ENCODE peak calls at places on chromosomes 2 and 18, in nine cellular contexts. L is sigmoid colon, J is stomach, Y is K562, K is suprapubic skin, H is A549, M is ovary, D is transverse colon, P is tibial nerve. I is an unnamed sample.

GRCh38 chr18:10059610-10060468 is 146.0 kb downstream of the VAPA start:
- DNase-seq in L (no peak), J (no peak), Y (no peak), K (peak), H (no peak), M (peak), D (no peak), P (no peak), I (no peak)

GRCh38 chr2:185780890-185781289 is 42.3 kb downstream of the FSIP2 start:
- DNase-seq in L (no peak), J (no peak), Y (no peak), K (no peak), H (no peak), M (no peak), D (no peak), P (no peak), I (no peak)

GRCh38 chr18:8797206-8797605 is 91.8 kb downstream of the MTCL1 start:
- DNase-seq in L (no peak), J (peak), Y (no peak), K (no peak), H (no peak), M (no peak), D (peak), P (no peak), I (peak)

GRCh38 chr2:27752551-27753237 is 18.8 kb upstream of the MRPL33 start:
- DNase-seq in L (no peak), J (peak), Y (peak), K (no peak), H (no peak), M (no peak), D (peak), P (no peak), I (no peak)

GRCh38 chr2:112187805-112188596 is 49.8 kb downstream of the FBLN7 start:
- DNase-seq in L (no peak), J (no peak), Y (peak), K (no peak), H (no peak), M (no peak), D (peak), P (no peak), I (no peak)

GRCh38 chr2:236592821-236593220 is 23.2 kb downstream of the ACKR3 start:
- DNase-seq in L (no peak), J (peak), Y (no peak), K (no peak), H (no peak), M (no peak), D (no peak), P (no peak), I (peak)

GRCh38 chr2:152037711-152038110 is 61.1 kb downstream of the CACNB4 start:
- DNase-seq in L (peak), J (no peak), Y (no peak), K (no peak), H (no peak), M (peak), D (peak), P (no peak), I (peak)

GRCh38 chr2:200127852-200128251 is 172.5 kb downstream of the MAIP1 start:
- DNase-seq in L (no peak), J (no peak), Y (no peak), K (no peak), H (no peak), M (no peak), D (no peak), P (no peak), I (no peak)

GRCh38 chr18:74836296-74837139 is 238.8 kb downstream of the ZNF407 start:
- DNase-seq in L (peak), J (peak), Y (no peak), K (no peak), H (no peak), M (no peak), D (peak), P (no peak), I (no peak)

GRCh38 chr2:222972420-222972819 is 79.6 kb upstream of the KCNE4 start:
- DNase-seq in L (no peak), J (no peak), Y (no peak), K (no peak), H (no peak), M (no peak), D (no peak), P (no peak), I (peak)

GRCh38 chr2:74764429-74765272 is 69.3 kb upstream of the HK2 start:
- DNase-seq in L (no peak), J (no peak), Y (no peak), K (no peak), H (no peak), M (no peak), D (no peak), P (no peak), I (no peak)

GRCh38 chr2:96556441-96557330 is 20.1 kb downstream of the ARID5A start:
- DNase-seq in L (no peak), J (peak), Y (no peak), K (no peak), H (peak), M (no peak), D (peak), P (no peak), I (no peak)

GRCh38 chr2:159093496-159093895 is 125.1 kb downstream of the TANC1 start:
- DNase-seq in L (no peak), J (no peak), Y (no peak), K (no peak), H (no peak), M (no peak), D (peak), P (no peak), I (no peak)

GRCh38 chr2:88590998-88591613 is 36.2 kb downstream of the EIF2AK3 start:
- DNase-seq in L (no peak), J (no peak), Y (peak), K (no peak), H (peak), M (no peak), D (peak), P (peak), I (peak)

GRCh38 chr2:68158134-68158447 is 403 bp downstream of the PNO1 start:
- DNase-seq in L (no peak), J (no peak), Y (no peak), K (no peak), H (no peak), M (no peak), D (no peak), P (no peak), I (no peak)

GRCh38 chr2:199940373-199940772 is 14.9 kb downstream of the TYW5 start:
- DNase-seq in L (no peak), J (no peak), Y (no peak), K (no peak), H (peak), M (no peak), D (no peak), P (no peak), I (no peak)

GRCh38 chr2:196939381-196939780 is 12.9 kb upstream of the PGAP1 start:
- DNase-seq in L (no peak), J (no peak), Y (no peak), K (no peak), H (no peak), M (no peak), D (no peak), P (no peak), I (no peak)

GRCh38 chr18:48545690-48546365 is 7.0 kb downstream of the CTIF start:
- DNase-seq in L (peak), J (peak), Y (peak), K (peak), H (no peak), M (peak), D (peak), P (no peak), I (peak)

GRCh38 chr2:237774811-237775553 is 23.6 kb upstream of the RBM44 start:
- DNase-seq in L (no peak), J (peak), Y (peak), K (no peak), H (peak), M (no peak), D (peak), P (peak), I (peak)

GRCh38 chr2:152054593-152054992 is 44.3 kb downstream of the CACNB4 start:
- DNase-seq in L (no peak), J (no peak), Y (no peak), K (no peak), H (no peak), M (no peak), D (no peak), P (no peak), I (no peak)

GRCh38 chr2:240922234-240922981 is 16.3 kb downstream of the CROCC2 start:
- DNase-seq in L (peak), J (peak), Y (no peak), K (peak), H (no peak), M (peak), D (peak), P (peak), I (peak)

GRCh38 chr2:182252534-182252933 is 174.3 kb downstream of the PDE1A start:
- DNase-seq in L (no peak), J (no peak), Y (no peak), K (no peak), H (no peak), M (no peak), D (no peak), P (no peak), I (no peak)

GRCh38 chr2:169300617-169301530 is 61.5 kb downstream of the LRP2 start:
- DNase-seq in L (no peak), J (no peak), Y (no peak), K (no peak), H (no peak), M (no peak), D (no peak), P (no peak), I (no peak)

GRCh38 chr2:169298007-169298406 is 64.3 kb downstream of the LRP2 start:
- DNase-seq in L (no peak), J (no peak), Y (no peak), K (no peak), H (no peak), M (no peak), D (no peak), P (no peak), I (no peak)

GRCh38 chr2:169302364-169302763 is 60.0 kb downstream of the LRP2 start:
- DNase-seq in L (no peak), J (no peak), Y (no peak), K (no peak), H (no peak), M (no peak), D (no peak), P (no peak), I (no peak)

GRCh38 chr2:169303579-169304285 is 58.6 kb downstream of the LRP2 start:
- DNase-seq in L (no peak), J (no peak), Y (no peak), K (no peak), H (no peak), M (no peak), D (no peak), P (no peak), I (no peak)

GRCh38 chr2:169301596-169302330 is 60.6 kb downstream of the LRP2 start:
- DNase-seq in L (no peak), J (no peak), Y (no peak), K (no peak), H (no peak), M (no peak), D (no peak), P (no peak), I (no peak)
- TF ChIP-seq EP300 in L (no peak), J (no peak), Y (no peak), K (no peak), H (no peak), M (no peak), D (no peak), P (no peak), I (no peak)

GRCh38 chr2:224904390-224904789 is 137.9 kb downstream of the DOCK10 start:
- DNase-seq in L (no peak), J (no peak), Y (no peak), K (no peak), H (no peak), M (no peak), D (no peak), P (no peak), I (no peak)

GRCh38 chr2:224909885-224910517 is 132.3 kb downstream of the DOCK10 start:
- DNase-seq in L (peak), J (peak), Y (no peak), K (peak), H (peak), M (peak), D (no peak), P (peak), I (peak)

GRCh38 chr2:224910535-224910934 is 131.7 kb downstream of the DOCK10 start:
- DNase-seq in L (no peak), J (no peak), Y (no peak), K (no peak), H (no peak), M (no peak), D (no peak), P (no peak), I (no peak)

GRCh38 chr2:224908820-224909219 is 133.4 kb downstream of the DOCK10 start:
- DNase-seq in L (no peak), J (no peak), Y (no peak), K (no peak), H (no peak), M (no peak), D (no peak), P (no peak), I (no peak)
- TF ChIP-seq EP300 in L (no peak), J (no peak), Y (no peak), K (no peak), H (no peak), M (no peak), D (no peak), P (no peak), I (no peak)

GRCh38 chr2:218896501-218897393 is 16.1 kb downstream of the WNT10A start:
- DNase-seq in L (no peak), J (peak), Y (peak), K (no peak), H (peak), M (no peak), D (peak), P (no peak), I (peak)
- TF ChIP-seq EP300 in L (no peak), J (no peak), Y (no peak), K (no peak), H (no peak), M (no peak), D (no peak), P (no peak), I (no peak)

GRCh38 chr18:23451491-23451890 is 1.6 kb upstream of the RIOK3 start:
- DNase-seq in L (no peak), J (no peak), Y (no peak), K (no peak), H (no peak), M (no peak), D (no peak), P (no peak), I (no peak)

GRCh38 chr18:23452728-23453656 is at the start of gene RIOK3:
- DNase-seq in L (peak), J (peak), Y (peak), K (peak), H (peak), M (peak), D (peak), P (peak), I (peak)

GRCh38 chr18:23451011-23451410 is 2.1 kb upstream of the RIOK3 start:
- DNase-seq in L (no peak), J (no peak), Y (no peak), K (no peak), H (no peak), M (no peak), D (no peak), P (no peak), I (peak)

GRCh38 chr18:23452347-23452727 is 750 bp upstream of the RIOK3 start:
- DNase-seq in L (no peak), J (no peak), Y (no peak), K (no peak), H (no peak), M (no peak), D (no peak), P (no peak), I (no peak)

GRCh38 chr18:23453657-23454011 is 547 bp downstream of the RIOK3 start:
- DNase-seq in L (no peak), J (no peak), Y (no peak), K (no peak), H (no peak), M (no peak), D (no peak), P (no peak), I (no peak)
- TF ChIP-seq EP300 in L (no peak), J (no peak), Y (no peak), K (no peak), H (no peak), M (no peak), D (no peak), P (no peak), I (no peak)